ENCODE peak calls at places on chromosomes 2 and 18, in eight cellular contexts. P is MCF 10A; V is DMS 273 treated with DMSO at 0.1 percent for 48 hours; R is stimulated activated CD4-positive, alpha-beta T cell treated with anti-CD3 and anti-CD28 coated beads, Interleukin-2, amount 100 ng/mL, for 48 hours; L is SK-N-DZ; H is activated naive CD4-positive, alpha-beta T cell treated with anti-CD3 and anti-CD28 coated beads for 36 hours; E is RWPE1; M is fibroblast of lung. D is an unnamed sample.

GRCh38 chr2:54724150-54724559 is 693 bp downstream of the EML6 start:
- DNase-seq in P (no peak), V (no peak), R (no peak), L (peak; percentile 12), H (no peak), E (no peak), M (no peak), D (no peak)

GRCh38 chr2:126244937-126245336 is 411.0 kb upstream of the GYPC start:
- DNase-seq in P (peak; percentile 63), V (no peak), R (peak; percentile 26), L (peak; percentile 32), H (peak; percentile 81), E (no peak), M (no peak), D (peak; percentile 87)

GRCh38 chr2:85607268-85608215 is 4.3 kb downstream of the C2orf68 start:
- DNase-seq in P (no peak), V (no peak), R (no peak), L (no peak), H (no peak), E (no peak), M (no peak), D (peak; percentile 52)

GRCh38 chr2:236352761-236353593 is 88.8 kb upstream of the ASB18 start:
- DNase-seq in P (peak; percentile 43), V (no peak), R (no peak), L (peak; percentile 24), H (peak; percentile 45), E (peak; percentile 26), M (peak; percentile 4), D (no peak)

GRCh38 chr18:46283268-46283667 is 179.1 kb downstream of the HAUS1 start:
- DNase-seq in P (peak; percentile 68), V (no peak), R (no peak), L (peak; percentile 19), H (no peak), E (no peak), M (peak; percentile 54), D (peak; percentile 57)

GRCh38 chr18:78671551-78671950 is 308.1 kb upstream of the SALL3 start:
- DNase-seq in P (no peak), V (no peak), R (no peak), L (no peak), H (no peak), E (no peak), M (no peak), D (no peak)

GRCh38 chr18:46916551-46917107 is 678 bp downstream of the PIAS2 start:
- DNase-seq in P (peak; percentile 38), V (no peak), R (no peak), L (peak; percentile 32), H (peak; percentile 39), E (peak; percentile 20), M (peak; percentile 40), D (peak; percentile 66)

GRCh38 chr2:159855153-159856140 is 57.4 kb upstream of the CD302 start:
- DNase-seq in P (peak; percentile 49), V (no peak), R (no peak), L (no peak), H (no peak), E (peak; percentile 5), M (peak; percentile 9), D (no peak)

GRCh38 chr2:106143495-106144215 is 50.4 kb downstream of the UXS1 start:
- DNase-seq in P (peak; percentile 76), V (no peak), R (no peak), L (peak; percentile 33), H (no peak), E (peak; percentile 27), M (no peak), D (peak; percentile 86)

GRCh38 chr2:42095923-42096408 is 48.1 kb downstream of the PKDCC start:
- DNase-seq in P (peak; percentile 76), V (peak; percentile 9), R (peak; percentile 66), L (peak; percentile 78), H (peak; percentile 89), E (peak; percentile 52), M (peak; percentile 56), D (no peak)

GRCh38 chr18:629303-630150 is 27.9 kb upstream of the TYMS start:
- DNase-seq in P (no peak), V (no peak), R (no peak), L (no peak), H (no peak), E (no peak), M (peak; percentile 50), D (no peak)

GRCh38 chr2:82023710-82024109 is 1719.2 kb upstream of the LRRTM1 start:
- DNase-seq in P (no peak), V (no peak), R (no peak), L (no peak), H (no peak), E (no peak), M (no peak), D (no peak)

GRCh38 chr2:119218478-119219064 is 5.1 kb upstream of the STEAP3 start:
- DNase-seq in P (peak; percentile 87), V (peak; percentile 69), R (no peak), L (peak; percentile 21), H (no peak), E (peak; percentile 35), M (peak; percentile 51), D (no peak)

GRCh38 chr2:240423788-240424191 is 11.7 kb upstream of the GPC1 start:
- DNase-seq in P (no peak), V (no peak), R (no peak), L (no peak), H (no peak), E (no peak), M (no peak), D (peak; percentile 32)

GRCh38 chr2:216236486-216236885 is 127.3 kb downstream of the XRCC5 start:
- DNase-seq in P (no peak), V (no peak), R (no peak), L (no peak), H (no peak), E (no peak), M (no peak), D (peak; percentile 29)